ENCODE peak calls at places on chromosomes 3 and 15, in nine cellular contexts. W is substantia nigra; T is activated CD4-positive, alpha-beta T cell treated with anti-CD3 and anti-CD28 coated beads, Interleukin-2, amount 10 ng/mL, durations not matched to agents 24 days and 14 days; N is iris pigment epithelial cell; A is RPMI7951; M is stimulated activated CD4-positive, alpha-beta T cell treated with anti-CD3 and anti-CD28 coated beads, TNF-alpha, amount 100 ng/mL, for 48 hours; Y is pancreas; X is amniotic stem cell; R is caudate nucleus. U is an unnamed sample.

GRCh38 chr3:115428825-115429224 is 194.5 kb upstream of the GAP43 start:
- DNase-seq in W (no peak), T (no peak), N (peak; percentile 12), A (peak; percentile 29), M (no peak), Y (no peak), X (no peak), R (no peak), U (no peak)

GRCh38 chr3:194182130-194182529 is 46.2 kb downstream of the HES1 start:
- DNase-seq in W (no peak), T (no peak), N (no peak), A (no peak), M (no peak), Y (no peak), X (no peak), R (no peak), U (no peak)

GRCh38 chr3:127410678-127411077 is 122.8 kb upstream of the PRR20G start:
- DNase-seq in W (no peak), T (no peak), N (no peak), A (no peak), M (no peak), Y (no peak), X (no peak), R (no peak), U (no peak)

GRCh38 chr3:141979050-141979671 is 102.7 kb downstream of the ATP1B3 start:
- DNase-seq in W (no peak), T (no peak), N (peak; percentile 89), A (peak; percentile 80), M (no peak), Y (no peak), X (no peak), R (no peak), U (no peak)

GRCh38 chr3:152309535-152310317 is 41.0 kb downstream of the MBNL1 start:
- DNase-seq in W (no peak), T (no peak), N (peak; percentile 65), A (peak; percentile 53), M (no peak), Y (no peak), X (no peak), R (no peak), U (no peak)

GRCh38 chr3:189294649-189295048 is 122.9 kb downstream of the TPRG1 start:
- DNase-seq in W (no peak), T (no peak), N (no peak), A (no peak), M (no peak), Y (no peak), X (no peak), R (no peak), U (no peak)

GRCh38 chr3:103337179-103337845 is 902.5 kb downstream of the ZPLD1 start:
- DNase-seq in W (no peak), T (no peak), N (no peak), A (no peak), M (no peak), Y (no peak), X (no peak), R (no peak), U (no peak)

GRCh38 chr3:136022518-136023263 is 57.2 kb downstream of the PPP2R3A start:
- DNase-seq in W (no peak), T (no peak), N (no peak), A (no peak), M (no peak), Y (no peak), X (no peak), R (no peak), U (no peak)

GRCh38 chr15:93088200-93088980 is 621 bp downstream of the RGMA start:
- DNase-seq in W (no peak), T (peak; percentile 73), N (peak; percentile 15), A (peak; percentile 26), M (no peak), Y (peak; percentile 44), X (no peak), R (no peak), U (no peak)

GRCh38 chr3:129104498-129105079 is 17.0 kb downstream of the RAB43 start:
- DNase-seq in W (no peak), T (no peak), N (no peak), A (no peak), M (no peak), Y (no peak), X (no peak), R (no peak), U (no peak)

GRCh38 chr3:62529230-62529629 is 155.9 kb upstream of the FEZF2 start:
- DNase-seq in W (no peak), T (peak; percentile 63), N (peak; percentile 23), A (peak; percentile 40), M (no peak), Y (no peak), X (no peak), R (no peak), U (no peak)

GRCh38 chr3:46624976-46625490 is 12.7 kb downstream of the FAM240A start:
- DNase-seq in W (no peak), T (no peak), N (no peak), A (no peak), M (no peak), Y (no peak), X (no peak), R (no peak), U (no peak)

GRCh38 chr15:99481831-99482230 is 84.0 kb upstream of the MEF2A start:
- DNase-seq in W (no peak), T (no peak), N (no peak), A (no peak), M (no peak), Y (no peak), X (no peak), R (no peak), U (no peak)

GRCh38 chr15:76196286-76196948 is 114.9 kb downstream of the ETFA start:
- DNase-seq in W (no peak), T (no peak), N (peak; percentile 93), A (peak; percentile 94), M (no peak), Y (peak; percentile 78), X (peak; percentile 25), R (peak; percentile 34), U (no peak)

GRCh38 chr3:143763568-143764162 is 84.6 kb downstream of the SLC9A9 start:
- DNase-seq in W (no peak), T (no peak), N (peak; percentile 27), A (peak; percentile 5), M (no peak), Y (no peak), X (no peak), R (no peak), U (no peak)

GRCh38 chr15:85828869-85829268 is 34.1 kb upstream of the KLHL25 start:
- DNase-seq in W (no peak), T (no peak), N (no peak), A (peak; percentile 28), M (no peak), Y (no peak), X (no peak), R (no peak), U (no peak)

GRCh38 chr3:131072099-131072559 is 45.5 kb downstream of the NEK11 start:
- DNase-seq in W (no peak), T (no peak), N (peak; percentile 19), A (peak; percentile 81), M (no peak), Y (no peak), X (no peak), R (no peak), U (no peak)

GRCh38 chr3:66993082-66993481 is 5.0 kb upstream of the KBTBD8 start:
- DNase-seq in W (no peak), T (no peak), N (no peak), A (no peak), M (no peak), Y (no peak), X (no peak), R (no peak), U (no peak)

GRCh38 chr15:89399070-89399389 is 64.4 kb upstream of the POLG start:
- DNase-seq in W (no peak), T (no peak), N (no peak), A (no peak), M (no peak), Y (no peak), X (no peak), R (no peak), U (no peak)

GRCh38 chr3:74281705-74282104 is 332.8 kb downstream of the CNTN3 start:
- DNase-seq in W (no peak), T (no peak), N (no peak), A (no peak), M (no peak), Y (no peak), X (no peak), R (no peak), U (no peak)

GRCh38 chr3:117589454-117589853 is 879.9 kb downstream of the TUSC7 start:
- DNase-seq in W (no peak), T (no peak), N (no peak), A (no peak), M (no peak), Y (no peak), X (no peak), R (no peak), U (no peak)

GRCh38 chr15:70047386-70048195 is 50.1 kb downstream of the TLE3 start:
- DNase-seq in W (no peak), T (no peak), N (no peak), A (no peak), M (no peak), Y (no peak), X (no peak), R (no peak), U (no peak)

GRCh38 chr3:72282918-72283317 is 498.0 kb upstream of the PROK2 start:
- DNase-seq in W (no peak), T (no peak), N (no peak), A (no peak), M (no peak), Y (no peak), X (no peak), R (no peak), U (no peak)

GRCh38 chr15:36497903-36498302 is 81.5 kb upstream of the CDIN1 start:
- DNase-seq in W (no peak), T (no peak), N (no peak), A (no peak), M (no peak), Y (no peak), X (no peak), R (no peak), U (no peak)

GRCh38 chr3:155024006-155024638 is 56.0 kb upstream of the MME start:
- DNase-seq in W (no peak), T (no peak), N (peak; percentile 81), A (peak; percentile 49), M (no peak), Y (no peak), X (peak; percentile 27), R (no peak), U (no peak)

GRCh38 chr15:89893027-89893426 is 767 bp downstream of the AP3S2 start:
- DNase-seq in W (no peak), T (no peak), N (peak; percentile 41), A (no peak), M (no peak), Y (no peak), X (no peak), R (no peak), U (no peak)

GRCh38 chr3:158748237-158748828 is 16.1 kb upstream of the RARRES1 start:
- DNase-seq in W (no peak), T (no peak), N (peak; percentile 57), A (no peak), M (no peak), Y (no peak), X (no peak), R (no peak), U (no peak)

GRCh38 chr15:84773716-84774115 is 25.3 kb downstream of the ZNF592 start:
- DNase-seq in W (no peak), T (no peak), N (no peak), A (no peak), M (no peak), Y (no peak), X (no peak), R (no peak), U (no peak)

GRCh38 chr15:31271706-31272557 is 54.7 kb upstream of the KLF13 start:
- DNase-seq in W (no peak), T (peak; percentile 49), N (no peak), A (no peak), M (no peak), Y (no peak), X (no peak), R (no peak), U (no peak)